ENCODE peak calls at places on chromosomes 6 and 20, in eight cellular contexts. V is left ventricle myocardium inferior; M is psoas muscle; T is CD8-positive, alpha-beta memory T cell; E is BJ; U is fibroblast of villous mesenchyme; K is uterus; F is K562. S is an unnamed sample.

GRCh38 chr6:28078836-28079235 is 1.5 kb upstream of the ZNF165 start:
- DNase-seq in K (no peak), E (no peak), V (no peak), M (no peak), T (no peak), U (no peak), F (no peak), S (no peak)

GRCh38 chr6:111958534-111958933 is 85.3 kb upstream of the FYN start:
- DNase-seq in K (no peak), U (no peak), V (no peak), M (no peak), F (no peak), T (no peak), E (no peak), S (no peak)

GRCh38 chr6:49606696-49607390 is 29.8 kb downstream of the RHAG start:
- DNase-seq in M (no peak), E (peak; percentile 8), U (peak; percentile 86), T (no peak), K (no peak), F (peak; percentile 86), V (no peak), S (peak; percentile 48)

GRCh38 chr6:81204741-81205140 is 547.7 kb downstream of the TENT5A start:
- DNase-seq in K (no peak), V (no peak), T (no peak), E (peak; percentile 38), M (no peak), U (no peak), F (no peak), S (no peak)

GRCh38 chr6:37547564-37548061 is 47.9 kb upstream of the CCDC167 start:
- DNase-seq in K (no peak), E (no peak), F (no peak), T (no peak), U (no peak), V (no peak), M (no peak), S (no peak)

GRCh38 chr20:62617711-62618483 is 24.4 kb upstream of the SLCO4A1 start:
- DNase-seq in K (peak; percentile 71), U (no peak), V (peak; percentile 76), T (peak; percentile 37), F (no peak), E (no peak), M (peak; percentile 67), S (no peak)

GRCh38 chr6:123849406-123849805 is 45.7 kb downstream of the NKAIN2 start:
- DNase-seq in V (no peak), U (no peak), K (no peak), T (no peak), M (no peak), F (no peak), E (no peak), S (no peak)

GRCh38 chr6:151445482-151445881 is 6.4 kb downstream of the RMND1 start:
- DNase-seq in T (no peak), K (no peak), F (no peak), U (peak; percentile 69), E (no peak), M (no peak), V (no peak), S (no peak)

GRCh38 chr6:152089992-152090391 is 282.5 kb downstream of the ESR1 start:
- DNase-seq in U (peak; percentile 24), V (peak; percentile 39), F (no peak), T (no peak), K (peak; percentile 60), M (peak; percentile 57), E (no peak), S (no peak)

GRCh38 chr6:5422321-5422915 is 161.1 kb downstream of the FARS2 start:
- DNase-seq in T (no peak), K (no peak), F (peak; percentile 30), U (peak; percentile 45), M (no peak), V (no peak), E (no peak), S (no peak)

GRCh38 chr6:162404926-162405325 is 322.6 kb downstream of the PRKN start:
- DNase-seq in K (no peak), T (no peak), M (no peak), U (peak; percentile 29), E (no peak), F (no peak), V (no peak), S (no peak)

GRCh38 chr20:60381643-60382400 is 423.6 kb downstream of the CDH26 start:
- DNase-seq in U (no peak), E (no peak), M (no peak), F (no peak), K (no peak), T (no peak), V (no peak), S (no peak)

GRCh38 chr6:157990321-157991066 is 8.8 kb downstream of the SYNJ2 start:
- DNase-seq in F (no peak), K (no peak), E (no peak), U (no peak), M (no peak), T (peak; percentile 14), V (no peak), S (no peak)

GRCh38 chr20:10898555-10898954 is 224.8 kb upstream of the JAG1 start:
- DNase-seq in F (no peak), U (no peak), T (no peak), V (no peak), M (no peak), K (no peak), E (no peak), S (no peak)

GRCh38 chr6:69866351-69867074 is at the start of gene COL19A1:
- DNase-seq in E (no peak), V (peak; percentile 22), U (no peak), M (peak; percentile 24), K (no peak), F (peak; percentile 4), T (peak; percentile 18), S (peak; percentile 46)

GRCh38 chr6:23499549-23499948 is 626.5 kb upstream of the NRSN1 start:
- DNase-seq in U (no peak), V (no peak), T (no peak), F (no peak), K (no peak), M (no peak), E (no peak), S (no peak)

GRCh38 chr6:53464942-53465460 is 79.9 kb downstream of the GCLC start:
- DNase-seq in T (no peak), U (peak; percentile 83), K (peak; percentile 92), M (peak; percentile 63), V (peak; percentile 15), F (no peak), E (no peak), S (no peak)

GRCh38 chr20:40293740-40294139 is 395.3 kb downstream of the MAFB start:
- DNase-seq in F (no peak), M (no peak), T (no peak), U (no peak), K (peak; percentile 33), V (no peak), E (no peak), S (peak; percentile 45)

GRCh38 chr6:159116343-159116742 is 52.9 kb upstream of the FNDC1 start:
- DNase-seq in F (no peak), V (peak; percentile 28), E (no peak), U (no peak), T (no peak), K (no peak), M (no peak), S (no peak)

DNA sequence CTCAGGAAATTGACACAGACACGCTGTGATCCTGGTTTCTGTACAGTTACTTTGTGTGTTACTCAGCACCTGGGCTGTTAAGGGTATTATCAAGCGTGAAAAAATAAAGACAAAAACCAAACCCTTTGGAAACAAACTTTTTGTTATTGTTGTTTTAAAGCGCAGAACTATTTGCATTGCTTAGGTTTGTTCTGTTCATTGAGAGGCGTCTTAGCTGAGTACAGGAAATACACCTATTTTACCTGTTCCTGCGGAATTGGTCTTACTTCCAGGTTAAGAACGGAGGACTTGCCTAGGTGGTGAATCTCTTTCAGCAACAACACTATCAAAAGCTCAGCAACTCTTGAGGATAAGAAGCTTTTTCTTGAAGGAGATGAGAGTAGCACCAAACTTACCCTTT is 1.0 kb downstream of the FUT9 start:
- DNase-seq in E (no peak), T (no peak), M (no peak), V (no peak), U (no peak), F (no peak), K (no peak), S (no peak)
- H3K4me3 ChIP-seq in E (no peak overlapping the region), T (no peak overlapping the region), M (no peak overlapping the region), V (no peak overlapping the region), U (no peak overlapping the region), F (no peak overlapping the region), K (no peak overlapping the region), S (no peak overlapping the region)

GRCh38 chr20:8524716-8525343 is 392.8 kb downstream of the PLCB1 start:
- DNase-seq in T (no peak), E (no peak), U (no peak), V (no peak), M (no peak), F (no peak), K (no peak), S (no peak)
- H3K4me3 ChIP-seq in T (no peak overlapping the region), E (no peak overlapping the region), U (no peak overlapping the region), V (no peak overlapping the region), M (no peak overlapping the region), F (no peak overlapping the region), K (no peak overlapping the region), S (no peak overlapping the region)

DNA sequence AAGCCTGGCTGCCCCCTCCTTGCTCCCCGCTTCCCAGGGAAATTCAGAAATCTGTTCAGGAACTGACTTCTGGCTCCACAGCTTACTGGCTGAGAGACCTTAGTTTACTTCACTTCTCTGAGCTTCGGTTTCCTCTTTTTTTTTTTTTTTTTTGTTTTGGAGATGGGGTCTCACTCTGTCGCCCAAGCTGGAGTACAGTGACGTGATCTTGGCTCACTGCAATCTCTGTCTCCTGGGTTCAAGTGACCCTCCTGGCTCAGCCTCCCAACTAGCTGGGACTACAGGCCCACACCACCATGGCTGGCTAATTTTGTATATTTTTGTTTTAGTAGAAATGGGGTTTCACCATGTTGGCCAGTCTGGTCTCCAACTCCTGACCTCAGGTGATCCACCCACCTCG is 14.9 kb downstream of the PTK7 start:
- DNase-seq in T (no peak), F (no peak), E (no peak), M (no peak), K (no peak), U (no peak), V (no peak), S (no peak)
- H3K4me3 ChIP-seq in T (no peak overlapping the region), F (no peak overlapping the region), E (no peak overlapping the region), M (no peak overlapping the region), K (no peak overlapping the region), U (no peak overlapping the region), V (no peak overlapping the region), S (no peak overlapping the region)

GRCh38 chr6:41428995-41429417 is 93.6 kb downstream of the NCR2 start:
- DNase-seq in U (peak; percentile 16), V (peak; percentile 44), F (no peak), E (peak; percentile 22), T (no peak), M (peak; percentile 52), K (peak; percentile 72), S (no peak)

GRCh38 chr6:41428402-41428994 is 93.1 kb downstream of the NCR2 start:
- DNase-seq in V (no peak), K (peak; percentile 81), E (peak; percentile 18), U (peak; percentile 79), T (no peak), M (peak; percentile 33), F (no peak), S (peak; percentile 88)

GRCh38 chr6:41426888-41427641 is 91.7 kb downstream of the NCR2 start:
- DNase-seq in F (no peak), T (no peak), M (no peak), V (no peak), E (no peak), U (no peak), K (no peak), S (no peak)

GRCh38 chr6:41426438-41426851 is 91.0 kb downstream of the NCR2 start:
- DNase-seq in U (peak; percentile 28), F (no peak), T (no peak), K (no peak), M (no peak), E (no peak), V (no peak), S (no peak)

GRCh38 chr6:41427642-41428401 is 92.4 kb downstream of the NCR2 start:
- DNase-seq in V (peak; percentile 43), M (peak; percentile 64), U (no peak), E (no peak), K (peak; percentile 54), F (no peak), T (peak; percentile 14), S (peak; percentile 87)
- H3K4me3 ChIP-seq in V (peak overlapping the region; percentile 67), M (peak overlapping the region; percentile 70), U (peak overlapping the region; percentile 35), E (peak overlapping the region; percentile 32), K (peak overlapping the region; percentile 38), F (no peak overlapping the region), T (no peak overlapping the region), S (peak overlapping the region; percentile 29)